ENCODE peak calls at places on chromosomes 7 and 10, in ten cellular contexts. Y is RWPE1; C is HFFc6; B is fibroblast of the conjunctiva; H is pons; Q is A549; M is effector CD8-positive, alpha-beta T cell; I is activated B cell treated with CpG ODN at 0.5 μM for 24 hours; T is body of pancreas; A is choroid plexus epithelial cell. F is an unnamed sample.

GRCh38 chr10:70578371-70578947 is 24.1 kb downstream of the PRF1 start:
- DNase-seq in H (peak; percentile 21), T (no peak), Q (no peak), Y (peak; percentile 67), A (peak; percentile 87), B (no peak), M (peak; percentile 12), C (no peak), I (no peak), F (peak; percentile 90)

GRCh38 chr7:112484671-112485097 is 3.9 kb downstream of the LSMEM1 start:
- DNase-seq in I (no peak), Q (peak; percentile 37), Y (no peak), B (peak; percentile 57), A (peak; percentile 91), M (no peak), C (peak; percentile 96), T (no peak), H (no peak), F (no peak)

GRCh38 chr7:151167197-151167911 is at the start of gene GBX1:
- DNase-seq in H (no peak), T (no peak), A (no peak), Q (peak; percentile 57), M (no peak), I (no peak), B (no peak), C (no peak), Y (no peak), F (peak; percentile 11)

GRCh38 chr7:104943502-104944343 is 70.3 kb upstream of the KMT2E start:
- DNase-seq in Y (no peak), B (no peak), M (peak; percentile 40), C (no peak), Q (no peak), A (peak; percentile 38), I (peak; percentile 53), H (peak; percentile 43), T (peak; percentile 85), F (peak; percentile 74)

GRCh38 chr10:31896972-31897384 is 31.7 kb downstream of the ARHGAP12 start:
- DNase-seq in Y (peak; percentile 55), I (no peak), Q (peak; percentile 21), C (peak; percentile 79), H (no peak), M (no peak), B (peak; percentile 48), T (no peak), A (peak; percentile 52), F (no peak)

GRCh38 chr7:47183896-47184629 is 397.8 kb downstream of the TNS3 start:
- DNase-seq in I (no peak), Y (no peak), C (no peak), A (no peak), B (no peak), T (peak; percentile 52), Q (no peak), H (no peak), M (no peak), F (no peak)

GRCh38 chr10:17771027-17771426 is 19.0 kb downstream of the TMEM236 start:
- DNase-seq in Y (no peak), I (no peak), Q (no peak), A (no peak), C (no peak), H (peak; percentile 56), B (no peak), M (no peak), T (no peak), F (no peak)

GRCh38 chr7:28356619-28357018 is 55.7 kb upstream of the CREB5 start:
- DNase-seq in T (no peak), Y (no peak), A (no peak), H (peak; percentile 32), C (no peak), Q (no peak), I (no peak), B (no peak), M (no peak), F (no peak)

GRCh38 chr7:192035-192649 is at the start of gene FAM20C:
- DNase-seq in I (peak; percentile 30), A (peak; percentile 93), B (peak; percentile 38), C (peak; percentile 60), Y (peak; percentile 90), T (peak; percentile 83), H (peak; percentile 85), Q (peak; percentile 91), M (peak; percentile 16), F (peak; percentile 43)

GRCh38 chr7:80428161-80429054 is 83.5 kb downstream of the GNAT3 start:
- DNase-seq in H (peak; percentile 86), I (no peak), Y (peak; percentile 43), M (no peak), B (peak; percentile 63), Q (peak; percentile 28), A (peak; percentile 90), C (peak; percentile 43), T (peak; percentile 31), F (no peak)

GRCh38 chr10:104299031-104299904 is 30.3 kb downstream of the GSTO2 start:
- DNase-seq in T (no peak), C (peak; percentile 72), Y (no peak), B (no peak), Q (no peak), M (no peak), A (peak; percentile 93), H (no peak), I (no peak), F (no peak)

GRCh38 chr7:15621468-15621867 is 59.7 kb upstream of the AGMO start:
- DNase-seq in C (no peak), Q (no peak), H (no peak), B (no peak), I (no peak), M (no peak), T (no peak), A (no peak), Y (no peak), F (no peak)

GRCh38 chr10:45509491-45509890 is 135.5 kb downstream of the ALOX5 start:
- DNase-seq in C (no peak), I (no peak), Q (no peak), Y (no peak), B (no peak), A (no peak), H (no peak), T (no peak), M (no peak), F (no peak)

GRCh38 chr10:95513941-95514392 is 47.2 kb downstream of the SORBS1 start:
- DNase-seq in T (peak; percentile 59), H (peak; percentile 87), Y (peak; percentile 79), I (no peak), Q (peak; percentile 39), B (no peak), M (no peak), A (peak; percentile 31), C (peak; percentile 38), F (no peak)

GRCh38 chr10:4241724-4242345 is 456.8 kb upstream of the KLF6 start:
- DNase-seq in B (peak; percentile 97), C (peak; percentile 97), I (no peak), H (peak; percentile 35), A (peak; percentile 100), Y (no peak), Q (no peak), M (no peak), T (no peak), F (no peak)

GRCh38 chr7:12802070-12802469 is 114.6 kb downstream of the ARL4A start:
- DNase-seq in C (no peak), H (no peak), T (no peak), M (no peak), Q (no peak), B (no peak), I (no peak), A (no peak), Y (peak; percentile 26), F (no peak)

GRCh38 chr10:89327803-89328441 is at the start of gene IFIT3:
- DNase-seq in M (no peak), T (peak; percentile 45), H (peak; percentile 95), I (no peak), Y (peak; percentile 86), C (peak; percentile 78), A (peak; percentile 98), B (peak; percentile 94), Q (peak; percentile 76), F (no peak)

GRCh38 chr10:110661292-110661691 is 17.2 kb downstream of the RBM20 start:
- DNase-seq in Q (no peak), H (no peak), Y (no peak), C (no peak), T (no peak), I (no peak), M (no peak), A (no peak), B (no peak), F (no peak)

GRCh38 chr10:131670341-131670740 is 230.5 kb upstream of the PPP2R2D start:
- DNase-seq in T (no peak), B (no peak), H (no peak), Y (no peak), C (no peak), I (no peak), A (no peak), M (no peak), Q (no peak), F (no peak)

GRCh38 chr7:82594665-82595064 is 151.1 kb upstream of the CACNA2D1 start:
- DNase-seq in H (no peak), I (no peak), Q (no peak), Y (no peak), C (no peak), T (no peak), M (no peak), A (peak; percentile 47), B (no peak), F (no peak)

GRCh38 chr7:136976504-136977251 is 108.2 kb downstream of the CHRM2 start:
- DNase-seq in Q (no peak), I (no peak), C (no peak), A (no peak), T (no peak), B (no peak), Y (no peak), M (no peak), H (no peak), F (no peak)

GRCh38 chr7:3463696-3464095 is 162.6 kb downstream of the SDK1 start:
- DNase-seq in Y (no peak), I (no peak), M (no peak), T (no peak), H (no peak), C (no peak), Q (no peak), A (no peak), B (no peak), F (no peak)

GRCh38 chr7:69890081-69890369 is 291.8 kb downstream of the AUTS2 start:
- DNase-seq in M (no peak), H (no peak), A (no peak), Q (no peak), Y (no peak), I (no peak), T (no peak), C (no peak), B (no peak), F (no peak)

GRCh38 chr7:24907311-24907886 is 72.6 kb downstream of the OSBPL3 start:
- DNase-seq in H (no peak), I (no peak), A (peak; percentile 61), M (no peak), Q (peak; percentile 41), B (no peak), T (no peak), C (peak; percentile 42), Y (peak; percentile 87), F (no peak)

GRCh38 chr10:130213286-130214080 is 77.3 kb downstream of the GLRX3 start:
- DNase-seq in C (no peak), M (no peak), Y (no peak), I (no peak), T (no peak), H (no peak), A (no peak), Q (no peak), B (no peak), F (no peak)

GRCh38 chr7:100914208-100914878 is 18.7 kb upstream of the ACHE start:
- DNase-seq in Y (no peak), C (no peak), I (no peak), A (no peak), B (no peak), Q (no peak), M (no peak), T (peak; percentile 72), H (no peak), F (no peak)

GRCh38 chr7:365593-365992 is 75.6 kb downstream of the FOXL3 start:
- DNase-seq in C (no peak), A (no peak), M (no peak), B (no peak), H (no peak), I (no peak), Y (no peak), Q (no peak), T (no peak), F (no peak)

GRCh38 chr7:40921589-40922315 is 781.1 kb downstream of the INHBA start:
- DNase-seq in H (no peak), B (no peak), I (no peak), T (no peak), C (no peak), Q (no peak), Y (no peak), A (no peak), M (no peak), F (no peak)

F was measured in naive thymus-derived CD8-positive, alpha-beta T cell.